ENCODE peak calls at places on chromosomes 1 and 21, in four cellular contexts. V is vagina; W is brain microvascular endothelial cell; Y is naive thymus-derived CD4-positive, alpha-beta T cell. K is an unnamed sample.

GRCh38 chr1:34749983-34750382 is 4.9 kb upstream of the GJB5 start:
- DNase-seq in V (no peak), W (no peak), Y (no peak), K (no peak)

GRCh38 chr1:57411262-57411661 is 12.6 kb downstream of the DAB1 start:
- DNase-seq in V (no peak), W (no peak), Y (no peak), K (no peak)

GRCh38 chr1:64087768-64088167 is 115.7 kb upstream of the UBE2U start:
- DNase-seq in V (no peak), W (peak), Y (no peak), K (no peak)

GRCh38 chr21:33266050-33266783 is at the start of gene IL10RB:
- DNase-seq in V (peak), W (peak), Y (peak), K (peak)

GRCh38 chr1:9675393-9675792 is 23.9 kb downstream of the PIK3CD start:
- DNase-seq in V (no peak), W (no peak), Y (no peak), K (no peak)

GRCh38 chr21:28705616-28706015 is 287.1 kb downstream of the LTN1 start:
- DNase-seq in V (no peak), W (peak), Y (no peak), K (no peak)

GRCh38 chr1:77014396-77014795 is 147.1 kb downstream of the ST6GALNAC5 start:
- DNase-seq in V (no peak), W (no peak), Y (no peak), K (no peak)

GRCh38 chr1:230833511-230833910 is 34.8 kb downstream of the C1orf198 start:
- DNase-seq in V (no peak), W (no peak), Y (no peak), K (no peak)

GRCh38 chr1:8398086-8398485 is 80.2 kb downstream of the SLC45A1 start:
- DNase-seq in V (peak), W (no peak), Y (no peak), K (no peak)

GRCh38 chr1:8396083-8396911 is 78.4 kb downstream of the SLC45A1 start:
- DNase-seq in V (peak), W (peak), Y (no peak), K (no peak)

GRCh38 chr1:8397511-8397910 is 79.6 kb downstream of the SLC45A1 start:
- DNase-seq in V (peak), W (peak), Y (no peak), K (no peak)

GRCh38 chr1:8395433-8395866 is 77.5 kb downstream of the SLC45A1 start:
- DNase-seq in V (no peak), W (no peak), Y (peak), K (no peak)

GRCh38 chr1:8396912-8397406 is 79.0 kb downstream of the SLC45A1 start:
- DNase-seq in V (peak), W (peak), Y (no peak), K (no peak)
- H3K27ac ChIP-seq in V (peak), W (peak), Y (peak), K (peak)

DNA sequence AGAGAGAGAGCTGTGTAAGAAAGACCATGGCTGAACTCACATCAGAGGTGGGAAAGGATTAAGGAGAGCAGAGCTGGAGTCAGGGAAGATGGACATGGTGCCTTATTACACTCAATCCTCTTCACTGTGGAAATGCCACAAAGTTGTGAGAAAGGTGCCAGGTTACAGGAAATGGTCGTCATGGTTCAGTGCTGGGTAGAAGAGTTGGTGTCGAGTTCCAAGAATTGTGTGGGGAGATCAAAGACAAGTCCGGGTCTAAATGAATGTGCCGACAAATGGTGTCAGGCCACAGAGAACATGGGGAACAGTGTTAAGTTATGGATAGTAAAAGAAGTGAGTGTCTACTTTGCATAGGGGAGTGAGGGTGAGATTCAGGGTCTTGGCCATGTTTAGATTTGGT is 40.9 kb downstream of the LAMC2 start:
- DNase-seq in V (no peak), W (no peak), Y (no peak), K (no peak)
- H3K27ac ChIP-seq in V (no peak), W (no peak), Y (no peak), K (no peak)

GRCh38 chr1:84726593-84727275 is 36.5 kb upstream of the SSX2IP start:
- DNase-seq in V (no peak), W (no peak), Y (no peak), K (no peak)
- H3K27ac ChIP-seq in V (no peak), W (no peak), Y (no peak), K (no peak)

DNA sequence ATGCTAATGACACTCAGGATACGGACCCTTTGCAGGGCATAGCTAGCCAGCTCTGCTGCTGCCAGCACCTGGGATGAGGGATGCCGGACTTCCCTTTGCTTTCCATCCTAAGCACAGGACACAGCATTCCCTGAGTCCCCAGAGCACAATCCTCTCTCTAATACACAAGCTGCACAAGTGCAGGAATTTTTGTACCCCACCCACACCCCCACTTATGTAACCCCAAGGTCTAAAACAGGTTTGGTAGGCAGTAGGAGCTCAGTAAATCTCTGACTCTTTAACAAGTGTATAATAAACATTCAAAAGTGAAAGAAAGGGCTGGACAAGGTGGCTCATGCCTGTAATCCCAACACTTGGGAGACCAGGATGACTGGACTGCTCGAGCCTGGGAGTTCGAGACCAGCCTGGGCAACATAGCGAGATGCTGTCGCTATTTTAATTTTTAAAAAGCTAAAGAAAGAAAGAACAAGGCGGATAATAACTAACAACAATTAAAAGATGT is 42.2 kb upstream of the IGSF3 start:
- DNase-seq in V (peak), W (no peak), Y (no peak), K (no peak)
- H3K27ac ChIP-seq in V (no peak), W (no peak), Y (no peak), K (no peak)

K was measured in suprapubic skin.